ENCODE peak calls at places on chromosome 9, in eight cellular contexts. L is skeletal muscle cell, W is psoas muscle, M is NCI-H774, J is endothelial cell, Q is NCI-H1092, F is tibial nerve, S is HT1080. C is an unnamed sample.

GRCh38 chr9:124256517-124257069 is 1.2 kb upstream of the NEK6 start:
- DNase-seq in L (peak), W (peak), M (peak), J (no peak), Q (no peak), F (no peak), S (peak), C (peak)

GRCh38 chr9:93126825-93127368 is 7.2 kb downstream of the NINJ1 start:
- DNase-seq in L (no peak), W (peak), M (no peak), J (no peak), Q (no peak), F (peak), S (no peak), C (no peak)

GRCh38 chr9:105438136-105438839 is 9.5 kb upstream of the FSD1L start:
- DNase-seq in L (peak), W (no peak), M (no peak), J (no peak), Q (no peak), F (no peak), S (no peak), C (no peak)

GRCh38 chr9:125889122-125889523 is 141.9 kb downstream of the PBX3 start:
- DNase-seq in L (no peak), W (peak), M (no peak), J (peak), Q (no peak), F (no peak), S (no peak), C (no peak)

GRCh38 chr9:91589101-91589553 is 165.5 kb upstream of the NFIL3 start:
- DNase-seq in L (peak), W (no peak), M (no peak), J (no peak), Q (peak), F (no peak), S (peak), C (no peak)

GRCh38 chr9:95499101-95499676 is 17.6 kb downstream of the PTCH1 start:
- DNase-seq in L (no peak), W (no peak), M (no peak), J (no peak), Q (no peak), F (no peak), S (no peak), C (no peak)

GRCh38 chr9:112332977-112333638 is at the start of gene PTBP3:
- DNase-seq in L (no peak), W (peak), M (peak), J (peak), Q (peak), F (peak), S (peak), C (peak)

GRCh38 chr9:115341401-115341800 is 223.4 kb upstream of the TNC start:
- DNase-seq in L (no peak), W (no peak), M (no peak), J (no peak), Q (no peak), F (no peak), S (no peak), C (peak)

C was measured in fibroblast of the conjunctiva.